ENCODE peak calls at places on chromosomes 6 and 20, in seven cellular contexts. J, D, P, G, O, S and T are unnamed samples.

GRCh38 chr6:75563032-75563431 is 38.6 kb upstream of the SENP6 start:
- DNase-seq in J (no peak), P (no peak), G (peak), O (no peak), D (peak), S (no peak), T (no peak)

GRCh38 chr6:16514249-16514648 is 247.0 kb downstream of the ATXN1 start:
- DNase-seq in D (peak), S (no peak), J (peak), O (peak), P (no peak), G (peak), T (no peak)

GRCh38 chr20:52899221-52899620 is 72.9 kb upstream of the TSHZ2 start:
- DNase-seq in S (no peak), O (no peak), G (no peak), J (no peak), P (no peak), D (no peak), T (no peak)

GRCh38 chr6:34011298-34011697 is 134.6 kb downstream of the GRM4 start:
- DNase-seq in D (no peak), G (no peak), S (no peak), O (no peak), J (no peak), P (no peak), T (no peak)

GRCh38 chr6:156909212-156910010 is 132.2 kb downstream of the ARID1B start:
- DNase-seq in J (no peak), G (no peak), S (no peak), D (no peak), O (no peak), P (no peak), T (no peak)

GRCh38 chr20:14959506-14960493 is 622.4 kb upstream of the FLRT3 start:
- DNase-seq in J (peak), D (no peak), P (no peak), G (peak), S (no peak), O (no peak), T (no peak)

GRCh38 chr20:846894-847278 is 13.4 kb downstream of the FAM110A start:
- DNase-seq in D (no peak), P (no peak), S (no peak), O (no peak), J (no peak), G (no peak), T (no peak)

GRCh38 chr6:106168097-106168888 is 82.2 kb downstream of the PRDM1 start:
- DNase-seq in O (no peak), J (no peak), G (no peak), D (no peak), P (no peak), S (no peak), T (no peak)

GRCh38 chr6:11341867-11342266 is 109.4 kb upstream of the NEDD9 start:
- DNase-seq in G (peak), O (no peak), J (peak), P (no peak), D (peak), S (no peak), T (no peak)

GRCh38 chr6:28693751-28694443 is 168.2 kb downstream of the GPX5 start:
- DNase-seq in J (no peak), G (no peak), O (peak), D (no peak), P (no peak), S (no peak), T (no peak)

GRCh38 chr20:23086931-23087411 is 847 bp upstream of the CD93 start:
- DNase-seq in G (no peak), P (no peak), D (no peak), S (no peak), O (no peak), J (no peak), T (no peak)

GRCh38 chr6:29792123-29793035 is 35.2 kb upstream of the HLA-G start:
- DNase-seq in O (peak), J (peak), P (peak), D (peak), G (peak), S (no peak), T (no peak)

GRCh38 chr20:57003012-57003411 is 263.4 kb downstream of the BMP7 start:
- DNase-seq in S (no peak), J (no peak), G (no peak), P (no peak), O (no peak), D (no peak), T (no peak)

GRCh38 chr6:164151161-164151728 is 736.7 kb downstream of the QKI start:
- DNase-seq in J (no peak), D (no peak), G (no peak), S (no peak), P (no peak), O (no peak), T (no peak)

DNA sequence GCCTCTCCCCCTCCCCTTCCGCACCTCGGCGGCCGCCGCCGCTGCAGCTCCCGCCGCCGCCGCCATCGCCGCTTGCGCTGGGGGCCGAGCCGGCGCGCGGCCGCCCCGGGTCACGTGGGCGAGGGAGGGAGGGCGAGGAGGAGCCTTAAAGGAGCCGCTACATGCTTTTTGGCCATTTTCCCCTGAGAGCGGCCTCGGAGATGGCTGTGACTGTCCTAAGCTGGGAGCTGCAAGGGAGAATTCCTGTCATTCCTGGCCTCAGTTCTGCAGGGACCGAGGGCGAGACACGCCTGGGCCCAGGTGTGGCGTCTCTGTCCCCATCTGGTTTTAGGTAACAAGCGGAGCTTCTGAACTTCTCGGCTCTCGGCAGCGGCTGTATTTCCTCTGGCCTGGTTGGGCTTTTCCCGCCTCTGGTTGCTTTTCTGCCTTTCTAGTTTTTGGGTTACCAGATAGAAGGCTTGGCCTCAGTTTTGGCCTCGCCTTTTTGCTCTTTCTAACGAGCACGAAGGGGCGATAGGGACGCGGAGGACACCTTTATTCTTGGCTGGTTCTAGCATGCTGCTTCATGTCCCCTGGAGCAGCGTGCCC is at the start of gene EHMT2:
- DNase-seq in S (peak), O (peak), D (peak), G (peak), P (peak), J (peak), T (peak)
- TF ChIP-seq CTCF in S (no peak), O (no peak), D (no peak), G (no peak), P (no peak), J (no peak), T (no peak)

DNA sequence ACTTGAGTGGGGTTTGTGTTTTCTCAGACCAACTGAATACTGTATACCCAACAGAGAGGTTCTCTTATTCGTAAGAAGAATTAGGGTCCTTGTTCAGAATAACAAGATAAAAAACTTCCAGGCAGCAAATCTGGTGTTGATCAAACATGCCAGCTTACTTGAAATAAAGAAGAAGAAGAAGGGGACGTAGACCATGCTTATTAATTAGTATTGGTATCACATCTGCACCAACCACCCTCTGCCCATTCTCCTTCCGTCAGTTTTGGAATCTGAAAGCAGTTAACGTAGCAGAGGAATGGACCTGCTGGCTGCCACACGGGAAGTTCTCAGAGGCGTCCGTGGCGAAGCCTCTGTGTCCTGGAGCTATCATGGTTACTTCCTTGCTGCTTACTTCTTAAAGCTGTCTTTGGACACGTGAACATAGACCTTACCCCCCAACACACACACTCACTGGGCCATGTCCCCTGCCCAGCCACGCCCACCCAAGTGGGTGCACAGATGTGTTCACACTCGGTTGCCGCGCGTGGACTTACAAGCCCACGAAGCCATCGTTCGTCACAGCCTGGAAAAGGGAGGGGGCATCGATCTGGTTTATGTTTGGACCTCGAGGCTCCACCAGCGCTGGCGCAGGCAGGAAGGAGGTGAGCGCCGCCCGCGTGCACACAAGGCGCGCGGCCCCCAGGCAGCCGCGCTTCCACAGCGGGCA is 4.1 kb upstream of the DLL1 start:
- DNase-seq in G (no peak), J (no peak), P (no peak), O (no peak), D (no peak), S (no peak), T (no peak)
- TF ChIP-seq CTCF in G (no peak), J (no peak), P (no peak), O (no peak), D (no peak), S (no peak), T (no peak)

GRCh38 chr20:45685896-45686295 is 15.9 kb upstream of the WFDC11 start:
- DNase-seq in G (peak), O (peak), D (peak), S (no peak), P (no peak), J (peak), T (no peak)
- TF ChIP-seq CTCF in G (peak), O (no peak), D (no peak), S (no peak), P (no peak), J (no peak), T (no peak)

DNA sequence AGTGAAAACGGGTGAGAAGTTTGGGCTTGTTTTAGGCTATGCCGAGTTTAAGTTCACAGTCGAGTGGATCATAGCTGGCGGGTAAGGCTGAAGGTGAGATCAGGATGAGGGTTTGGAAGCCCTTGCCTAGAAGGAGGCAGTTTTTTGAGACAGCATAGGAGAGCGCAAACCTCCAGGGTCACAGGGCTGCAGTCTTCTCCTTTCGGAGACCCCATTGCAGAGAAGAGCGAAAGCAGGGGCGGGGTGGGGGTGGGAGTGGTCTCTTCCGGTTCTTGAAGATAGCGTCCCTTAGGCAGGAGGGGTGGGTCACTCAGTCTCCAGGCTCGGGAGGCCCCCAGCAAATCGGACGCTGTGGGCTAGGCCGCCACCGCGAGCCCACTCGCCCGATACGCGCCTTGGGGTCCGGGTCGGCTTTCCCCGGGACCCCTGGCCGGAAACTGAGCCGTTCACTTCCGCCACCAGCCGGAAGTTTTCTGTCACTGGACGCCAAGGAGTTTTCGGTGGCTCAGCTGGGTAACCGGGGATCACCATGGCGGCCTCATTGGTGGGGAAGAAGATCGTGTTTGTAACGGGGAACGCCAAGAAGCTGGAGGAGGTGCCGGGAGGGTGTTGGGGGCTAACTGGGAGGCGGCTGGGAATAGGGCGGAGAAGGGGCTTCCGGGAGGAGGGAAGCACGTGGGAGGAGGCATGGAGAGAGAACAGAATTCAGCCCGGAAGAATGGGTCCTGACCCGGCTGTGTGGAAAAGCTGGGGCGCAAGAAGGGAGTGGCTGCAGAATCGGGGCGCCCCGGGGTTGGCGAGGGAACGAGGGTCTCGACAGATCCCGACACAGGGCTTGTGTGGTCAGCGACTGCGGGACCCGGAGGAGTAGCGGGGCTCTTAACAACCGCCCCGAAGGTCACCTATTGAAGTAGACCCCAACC is at the start of gene ITPA:
- DNase-seq in S (peak), D (peak), O (peak), G (peak), P (no peak), J (no peak), T (peak)
- TF ChIP-seq CTCF in S (no peak), D (no peak), O (no peak), G (no peak), P (no peak), J (no peak), T (no peak)

GRCh38 chr20:12207875-12208274 is 290.2 kb downstream of the BTBD3 start:
- DNase-seq in D (peak), G (peak), O (peak), J (peak), P (no peak), S (no peak), T (no peak)

DNA sequence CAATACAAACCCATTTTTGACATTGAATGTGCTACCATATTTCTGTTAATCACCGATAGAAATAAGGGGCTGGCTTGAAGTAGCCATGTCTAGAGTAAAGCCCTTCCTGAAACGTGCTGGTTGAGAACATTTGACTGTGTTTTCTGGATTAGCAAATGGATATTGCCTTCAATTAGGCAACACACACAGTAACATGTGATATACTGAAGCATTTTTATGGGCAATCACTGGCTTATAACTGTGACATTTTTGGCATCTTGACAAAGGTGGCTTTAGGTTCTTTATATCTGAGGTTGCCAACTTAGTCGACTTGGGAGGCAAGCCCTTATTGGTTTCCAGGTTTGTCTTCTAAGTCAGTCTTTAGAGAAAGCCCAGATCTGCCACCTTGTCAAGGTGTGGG is 292.9 kb downstream of the BTBD3 start:
- DNase-seq in G (no peak), P (no peak), O (no peak), J (no peak), S (no peak), D (no peak), T (no peak)
- TF ChIP-seq CTCF in G (no peak), P (no peak), O (no peak), J (no peak), S (no peak), D (no peak), T (no peak)

DNA sequence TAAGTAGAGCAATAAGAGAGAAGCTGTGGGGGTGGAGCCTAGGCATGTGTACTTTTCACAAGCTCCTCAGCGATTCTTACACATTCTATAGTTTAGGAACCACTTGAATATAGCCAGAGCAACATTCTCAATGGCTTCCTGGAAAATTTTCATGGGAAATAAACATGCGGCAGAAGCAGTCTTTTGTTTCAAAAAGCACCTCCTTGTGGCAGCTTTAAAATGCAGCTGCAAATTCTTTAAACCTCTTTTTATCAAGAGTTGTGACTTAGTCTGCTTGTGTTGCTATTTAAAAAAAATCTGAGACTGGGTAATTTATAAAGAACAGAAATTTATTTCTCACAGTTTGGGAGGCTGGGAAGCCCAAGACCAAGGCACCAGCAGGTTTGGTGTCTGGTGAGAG is 23.8 kb downstream of the NKX2-2 start:
- DNase-seq in O (no peak), G (peak), J (no peak), S (no peak), P (no peak), D (peak), T (no peak)
- TF ChIP-seq CTCF in O (no peak), G (peak), J (no peak), S (peak), P (peak), D (peak), T (peak)

GRCh38 chr6:55980627-55981211 is 105.3 kb upstream of the BMP5 start:
- DNase-seq in S (peak), D (peak), J (peak), O (peak), G (peak), P (no peak), T (no peak)
- TF ChIP-seq CTCF in S (peak), D (peak), J (peak), O (peak), G (peak), P (peak), T (peak)

GRCh38 chr6:56381852-56382251 is 134.5 kb upstream of the COL21A1 start:
- DNase-seq in D (peak), G (no peak), S (no peak), P (no peak), J (no peak), O (no peak), T (no peak)
- TF ChIP-seq CTCF in D (no peak), G (no peak), S (no peak), P (no peak), J (no peak), O (no peak), T (no peak)

GRCh38 chr6:67933278-67933677 is 701.8 kb upstream of the ADGRB3 start:
- DNase-seq in J (no peak), S (no peak), D (no peak), O (peak), G (no peak), P (no peak), T (no peak)
- TF ChIP-seq CTCF in J (no peak), S (no peak), D (no peak), O (no peak), G (no peak), P (no peak), T (no peak)

GRCh38 chr6:168071620-168072019 is 7.4 kb downstream of the FRMD1 start:
- DNase-seq in D (no peak), P (no peak), G (no peak), O (peak), S (no peak), J (peak), T (no peak)
- TF ChIP-seq CTCF in D (no peak), P (no peak), G (no peak), O (no peak), S (peak), J (no peak), T (no peak)